ENCODE peak calls at places on chromosomes 2 and 18, in six cellular contexts. J is COR-L47, V is Peyer's patch, B is adrenal gland, W is nephron progenitor cell, N is NCI-H2171 treated with DMSO at 0.1 percent for 48 hours. H is an unnamed sample.

GRCh38 chr2:229169751-229170150 is 101.3 kb downstream of the PID1 start:
- DNase-seq in J (no peak), V (no peak), B (peak), W (no peak), N (no peak), H (no peak)

GRCh38 chr2:237451582-237452469 is 35.2 kb upstream of the MLPH start:
- DNase-seq in J (no peak), V (no peak), B (no peak), W (no peak), N (no peak), H (no peak)

GRCh38 chr2:98794214-98794810 is 63.4 kb upstream of the MGAT4A start:
- DNase-seq in J (no peak), V (no peak), B (peak), W (no peak), N (no peak), H (no peak)

GRCh38 chr2:172710584-172711024 is 25.0 kb upstream of the RAPGEF4 start:
- DNase-seq in J (peak), V (no peak), B (peak), W (peak), N (peak), H (peak)

GRCh38 chr2:219490600-219491130 is 8.0 kb upstream of the GMPPA start:
- DNase-seq in J (no peak), V (no peak), B (no peak), W (no peak), N (no peak), H (no peak)

GRCh38 chr2:14749869-14750268 is 117.4 kb downstream of the LRATD1 start:
- DNase-seq in J (no peak), V (no peak), B (no peak), W (no peak), N (no peak), H (no peak)

GRCh38 chr2:165406053-165406628 is 63.4 kb upstream of the CSRNP3 start:
- DNase-seq in J (peak), V (no peak), B (no peak), W (peak), N (peak), H (no peak)

GRCh38 chr18:41121116-41121826 is 833.8 kb upstream of the PIK3C3 start:
- DNase-seq in J (no peak), V (no peak), B (no peak), W (no peak), N (no peak), H (no peak)

GRCh38 chr2:172409042-172409441 is 18.3 kb upstream of the ITGA6 start:
- DNase-seq in J (no peak), V (no peak), B (no peak), W (no peak), N (no peak), H (no peak)

GRCh38 chr2:152400607-152401214 is 65.7 kb downstream of the FMNL2 start:
- DNase-seq in J (no peak), V (no peak), B (no peak), W (no peak), N (no peak), H (no peak)

GRCh38 chr18:21444465-21445023 is 156.0 kb downstream of the ESCO1 start:
- DNase-seq in J (peak), V (no peak), B (peak), W (peak), N (peak), H (no peak)

GRCh38 chr2:3470166-3470651 is 49.1 kb downstream of the ADI1 start:
- DNase-seq in J (no peak), V (no peak), B (peak), W (no peak), N (no peak), H (no peak)

GRCh38 chr2:235045336-235045972 is 93.6 kb downstream of the SH3BP4 start:
- DNase-seq in J (no peak), V (no peak), B (no peak), W (no peak), N (no peak), H (no peak)

GRCh38 chr2:184031402-184032147 is 566.8 kb upstream of the ZNF804A start:
- DNase-seq in J (no peak), V (no peak), B (no peak), W (no peak), N (peak), H (peak)

GRCh38 chr18:47872426-47872825 is 58.0 kb downstream of the SMAD2 start:
- DNase-seq in J (no peak), V (no peak), B (no peak), W (no peak), N (no peak), H (no peak)

GRCh38 chr2:22382439-22383169 is 1002.4 kb upstream of the KLHL29 start:
- DNase-seq in J (no peak), V (no peak), B (no peak), W (no peak), N (no peak), H (no peak)

GRCh38 chr2:71880846-71881610 is 266.6 kb downstream of the CYP26B1 start:
- DNase-seq in J (no peak), V (no peak), B (peak), W (no peak), N (no peak), H (no peak)

GRCh38 chr2:100043246-100043890 is 99.0 kb downstream of the AFF3 start:
- DNase-seq in J (no peak), V (no peak), B (no peak), W (no peak), N (peak), H (no peak)

GRCh38 chr2:3246928-3247714 is 130.5 kb downstream of the EIPR1 start:
- DNase-seq in J (peak), V (no peak), B (no peak), W (no peak), N (no peak), H (no peak)

GRCh38 chr2:175877845-175878563 is 124.1 kb downstream of the LNPK start:
- DNase-seq in J (no peak), V (no peak), B (no peak), W (no peak), N (no peak), H (no peak)

GRCh38 chr2:60643747-60644146 is 90.3 kb upstream of the BCL11A start:
- DNase-seq in J (no peak), V (no peak), B (no peak), W (no peak), N (no peak), H (no peak)

GRCh38 chr18:77105021-77105420 is 27.6 kb downstream of the MBP start:
- DNase-seq in J (no peak), V (no peak), B (peak), W (no peak), N (no peak), H (no peak)

GRCh38 chr18:12840382-12840781 is 43.7 kb downstream of the PTPN2 start:
- DNase-seq in J (no peak), V (no peak), B (no peak), W (no peak), N (no peak), H (no peak)

GRCh38 chr2:201465524-201465971 is 14.0 kb downstream of the STRADB start:
- DNase-seq in J (no peak), V (peak), B (no peak), W (no peak), N (peak), H (peak)

GRCh38 chr18:63365909-63366269 is 1.1 kb downstream of the KDSR start:
- DNase-seq in J (peak), V (no peak), B (no peak), W (peak), N (no peak), H (peak)

GRCh38 chr2:239836021-239836765 is 188.9 kb downstream of the NDUFA10 start:
- DNase-seq in J (no peak), V (no peak), B (peak), W (no peak), N (no peak), H (no peak)

GRCh38 chr2:68357608-68358337 is 7.3 kb upstream of the PLEK start:
- DNase-seq in J (peak), V (no peak), B (peak), W (no peak), N (peak), H (peak)

GRCh38 chr2:70995227-70995729 is 605 bp upstream of the TEX261 start:
- DNase-seq in J (peak), V (no peak), B (peak), W (peak), N (peak), H (peak)

GRCh38 chr2:161312996-161313395 is 4.8 kb downstream of the PSMD14 start:
- DNase-seq in J (no peak), V (no peak), B (no peak), W (no peak), N (no peak), H (no peak)

GRCh38 chr18:6103758-6104157 is 208.4 kb upstream of the TMEM200C start:
- DNase-seq in J (no peak), V (no peak), B (no peak), W (no peak), N (no peak), H (no peak)

GRCh38 chr2:188364033-188364432 is 72.4 kb downstream of the GULP1 start:
- DNase-seq in J (no peak), V (no peak), B (no peak), W (no peak), N (no peak), H (no peak)

H was measured in mucosa of descending colon.